ENCODE peak calls at places on chromosome X, in eight cellular contexts. T is lung microvascular endothelial cell, H is GM23248, N is endothelial cell, Z is activated gamma-delta T cell treated with Interleukin-2 at 50 U/mL for 16 hours, E is Peyer's patch, O is right lobe of liver, P is aorta. L is an unnamed sample.
A peak's percentile ranks its signal among the peaks of the same experiment; 100 is the strongest.

GRCh38 chrX:149504226-149504914 is 736 bp downstream of the IDS start:
- DNase-seq in T (peak; percentile 12), H (peak; percentile 59), N (peak; percentile 35), Z (peak; percentile 52), E (no peak), O (peak; percentile 29), P (peak; percentile 67), L (peak; percentile 42)

GRCh38 chrX:46811101-46811500 is 25.7 kb upstream of the RP2 start:
- DNase-seq in T (peak; percentile 6), H (peak; percentile 50), N (no peak), Z (no peak), E (no peak), O (no peak), P (no peak), L (no peak)

GRCh38 chrX:45445745-45446412 is 245.2 kb upstream of the DIPK2B start:
- DNase-seq in T (peak; percentile 85), H (peak; percentile 82), N (no peak), Z (no peak), E (no peak), O (no peak), P (no peak), L (no peak)

GRCh38 chrX:41877167-41877566 is 46.2 kb downstream of the CASK start:
- DNase-seq in T (no peak), H (no peak), N (no peak), Z (no peak), E (no peak), O (no peak), P (no peak), L (no peak)

GRCh38 chrX:6941041-6941440 is 206.5 kb upstream of the STS start:
- DNase-seq in T (peak; percentile 47), H (no peak), N (no peak), Z (no peak), E (no peak), O (no peak), P (no peak), L (no peak)

GRCh38 chrX:33211356-33212254 is at the start of gene DMD:
- DNase-seq in T (peak; percentile 63), H (no peak), N (no peak), Z (no peak), E (no peak), O (no peak), P (peak; percentile 53), L (no peak)

GRCh38 chrX:75986980-75987379 is 185.9 kb upstream of the PBDC1 start:
- DNase-seq in T (no peak), H (no peak), N (no peak), Z (no peak), E (no peak), O (no peak), P (no peak), L (no peak)

GRCh38 chrX:15906544-15906943 is 51.9 kb upstream of the AP1S2 start:
- DNase-seq in T (no peak), H (no peak), N (no peak), Z (no peak), E (no peak), O (no peak), P (no peak), L (no peak)

GRCh38 chrX:371907-372306 is 14.8 kb downstream of the PPP2R3B start:
- DNase-seq in T (no peak), H (no peak), N (no peak), Z (no peak), E (no peak), O (no peak), P (no peak), L (no peak)

GRCh38 chrX:75181721-75182120 is 25.6 kb upstream of the ABCB7 start:
- DNase-seq in T (no peak), H (peak; percentile 58), N (no peak), Z (no peak), E (no peak), O (no peak), P (no peak), L (no peak)

GRCh38 chrX:16573781-16574180 is 76.2 kb upstream of the S100G start:
- DNase-seq in T (no peak), H (peak; percentile 84), N (no peak), Z (no peak), E (no peak), O (no peak), P (no peak), L (no peak)

GRCh38 chrX:131987252-131987651 is 35.9 kb upstream of the STK26 start:
- DNase-seq in T (peak; percentile 40), H (no peak), N (no peak), Z (peak; percentile 24), E (no peak), O (no peak), P (no peak), L (no peak)

GRCh38 chrX:31112226-31112999 is 40.6 kb upstream of the FTHL17 start:
- DNase-seq in T (no peak), H (no peak), N (no peak), Z (no peak), E (no peak), O (no peak), P (no peak), L (no peak)

GRCh38 chrX:14712096-14712495 is 160.8 kb downstream of the FANCB start:
- DNase-seq in T (peak; percentile 5), H (no peak), N (peak; percentile 2), Z (no peak), E (no peak), O (no peak), P (no peak), L (no peak)

GRCh38 chrX:112731793-112732192 is 52.1 kb upstream of the LHFPL1 start:
- DNase-seq in T (no peak), H (peak; percentile 44), N (no peak), Z (no peak), E (no peak), O (no peak), P (no peak), L (no peak)

GRCh38 chrX:14932136-14932535 is 58.9 kb downstream of the MOSPD2 start:
- DNase-seq in T (no peak), H (no peak), N (no peak), Z (no peak), E (no peak), O (no peak), P (no peak), L (no peak)

GRCh38 chrX:148382983-148383382 is 117.4 kb upstream of the AFF2 start:
- DNase-seq in T (no peak), H (no peak), N (no peak), Z (no peak), E (no peak), O (no peak), P (no peak), L (no peak)

GRCh38 chrX:46620505-46620904 is 46.9 kb downstream of the CHST7 start:
- DNase-seq in T (no peak), H (no peak), N (no peak), Z (no peak), E (no peak), O (no peak), P (no peak), L (no peak)

GRCh38 chrX:130091976-130092522 is 18.2 kb downstream of the ELF4 start:
- DNase-seq in T (no peak), H (no peak), N (peak; percentile 26), Z (peak; percentile 89), E (peak; percentile 69), O (peak; percentile 50), P (peak; percentile 71), L (peak; percentile 69)

GRCh38 chrX:130028196-130028595 is 45.8 kb downstream of the BCORL1 start:
- DNase-seq in T (peak; percentile 53), H (peak; percentile 50), N (peak; percentile 55), Z (peak; percentile 52), E (peak; percentile 61), O (peak; percentile 55), P (no peak), L (peak; percentile 72)

GRCh38 chrX:72046447-72046846 is 85.3 kb downstream of the RTL5 start:
- DNase-seq in T (peak; percentile 63), H (no peak), N (no peak), Z (no peak), E (no peak), O (no peak), P (no peak), L (no peak)

GRCh38 chrX:101219116-101219839 is at the start of gene DRP2:
- DNase-seq in T (peak; percentile 63), H (peak; percentile 58), N (no peak), Z (no peak), E (no peak), O (no peak), P (no peak), L (no peak)

GRCh38 chrX:10904220-10904619 is 206.9 kb upstream of the HCCS start:
- DNase-seq in T (no peak), H (peak; percentile 66), N (no peak), Z (no peak), E (no peak), O (no peak), P (no peak), L (no peak)

GRCh38 chrX:72131317-72132294 is at the start of gene RTL5:
- DNase-seq in T (peak; percentile 70), H (peak; percentile 88), N (peak; percentile 55), Z (peak; percentile 46), E (peak; percentile 60), O (peak; percentile 85), P (peak; percentile 93), L (peak; percentile 68)

GRCh38 chrX:120791013-120791643 is 84.5 kb downstream of the CT47B1 start:
- DNase-seq in T (peak; percentile 81), H (peak; percentile 83), N (no peak), Z (no peak), E (no peak), O (no peak), P (peak; percentile 77), L (no peak)

GRCh38 chrX:136870064-136870463 is 10.5 kb downstream of the RBMX start:
- DNase-seq in T (no peak), H (no peak), N (no peak), Z (no peak), E (no peak), O (no peak), P (no peak), L (no peak)

GRCh38 chrX:121254336-121254735 is 206.9 kb downstream of the GLUD2 start:
- DNase-seq in T (no peak), H (no peak), N (no peak), Z (no peak), E (no peak), O (no peak), P (no peak), L (no peak)

GRCh38 chrX:7983594-7983993 is 56.4 kb upstream of the PNPLA4 start:
- DNase-seq in T (no peak), H (no peak), N (no peak), Z (no peak), E (no peak), O (no peak), P (no peak), L (no peak)

GRCh38 chrX:3271485-3272186 is 74.8 kb downstream of the MXRA5 start:
- DNase-seq in T (peak; percentile 87), H (peak; percentile 76), N (no peak), Z (no peak), E (no peak), O (no peak), P (no peak), L (no peak)

GRCh38 chrX:40273356-40274050 is 175.7 kb upstream of the BCOR start:
- DNase-seq in T (peak; percentile 94), H (no peak), N (no peak), Z (no peak), E (no peak), O (peak; percentile 35), P (peak; percentile 76), L (no peak)

GRCh38 chrX:49247916-49248811 is 12.9 kb downstream of the CCDC22 start:
- DNase-seq in T (no peak), H (no peak), N (no peak), Z (no peak), E (no peak), O (no peak), P (no peak), L (no peak)

GRCh38 chrX:49244207-49244606 is 8.9 kb downstream of the CCDC22 start:
- DNase-seq in T (no peak), H (no peak), N (no peak), Z (no peak), E (no peak), O (no peak), P (no peak), L (no peak)

GRCh38 chrX:15384304-15384703 is at the start of gene VEGFD:
- DNase-seq in T (no peak), H (peak; percentile 48), N (no peak), Z (no peak), E (no peak), O (no peak), P (no peak), L (no peak)